ENCODE peak calls at places on chromosomes 5 and 9, in five cellular contexts. G is upper lobe of left lung, T is Panc1, W is K562, M is HepG2. J is an unnamed sample.

GRCh38 chr9:95102001-95102433 is 215.5 kb downstream of the FANCC start:
- ATAC-seq in W (no peak), T (no peak), M (no peak), G (no peak), J (no peak)

GRCh38 chr5:150658699-150659265 is 2.3 kb upstream of the MYOZ3 start:
- ATAC-seq in M (peak; percentile 30), G (no peak), T (peak; percentile 18), W (no peak), J (no peak)

GRCh38 chr5:76113103-76113502 is 29.9 kb downstream of the SV2C start:
- ATAC-seq in T (no peak), W (no peak), M (no peak), G (no peak), J (no peak)

GRCh38 chr9:13478637-13479036 is 199.1 kb upstream of the MPDZ start:
- ATAC-seq in M (no peak), T (no peak), G (no peak), W (no peak), J (no peak)

GRCh38 chr9:121434946-121435345 is 64.7 kb downstream of the GGTA1 start:
- ATAC-seq in M (no peak), T (no peak), G (no peak), W (no peak), J (no peak)

GRCh38 chr5:65758546-65759144 is 36.6 kb downstream of the NLN start:
- ATAC-seq in T (no peak), W (no peak), M (no peak), G (no peak), J (no peak)

GRCh38 chr9:35490155-35490909 is 421 bp downstream of the RUSC2 start:
- ATAC-seq in W (peak; percentile 20), T (peak; percentile 83), G (peak; percentile 46), M (peak; percentile 34), J (peak; percentile 37)

GRCh38 chr9:131067625-131068024 is 28.7 kb upstream of the AIF1L start:
- ATAC-seq in T (peak; percentile 12), M (peak; percentile 34), W (peak; percentile 23), G (no peak), J (no peak)

GRCh38 chr9:2181794-2182193 is 166.6 kb downstream of the SMARCA2 start:
- ATAC-seq in T (no peak), W (peak; percentile 64), M (peak; percentile 86), G (no peak), J (no peak)

GRCh38 chr5:122835681-122836080 is 9.7 kb upstream of the SNX24 start:
- ATAC-seq in T (no peak), M (peak; percentile 48), G (no peak), W (peak; percentile 47), J (no peak)

GRCh38 chr5:55731848-55732247 is 6.0 kb upstream of the DDX4 start:
- ATAC-seq in M (no peak), T (no peak), W (no peak), G (no peak), J (no peak)

GRCh38 chr5:120093178-120093577 is 370.9 kb upstream of the PRR16 start:
- ATAC-seq in G (no peak), M (no peak), T (no peak), W (no peak), J (no peak)

GRCh38 chr5:79186021-79186420 is 49.9 kb upstream of the JMY start:
- ATAC-seq in M (no peak), W (no peak), G (no peak), T (no peak), J (peak; percentile 56)

GRCh38 chr9:126146254-126147145 is 180.1 kb upstream of the MVB12B start:
- ATAC-seq in M (peak; percentile 79), T (peak; percentile 77), G (peak; percentile 52), W (peak; percentile 83), J (peak; percentile 43)

GRCh38 chr9:121557581-121558422 is 58.2 kb upstream of the GGTA1 start:
- ATAC-seq in G (peak; percentile 83), M (no peak), W (peak; percentile 65), T (peak; percentile 49), J (peak; percentile 83)

GRCh38 chr9:112921549-112921948 is 30.9 kb upstream of the SLC46A2 start:
- ATAC-seq in W (peak; percentile 85), T (peak; percentile 74), G (no peak), M (peak; percentile 76), J (no peak)

GRCh38 chr5:74232281-74232680 is 408.2 kb downstream of the ENC1 start:
- ATAC-seq in G (no peak), W (no peak), T (no peak), M (no peak), J (no peak)

GRCh38 chr5:107426209-107426608 is 244.5 kb downstream of the EFNA5 start:
- ATAC-seq in G (no peak), T (peak; percentile 65), M (no peak), W (no peak), J (no peak)

GRCh38 chr9:87533291-87533690 is 35.6 kb downstream of the DAPK1 start:
- ATAC-seq in M (no peak), G (no peak), T (no peak), W (no peak), J (no peak)

GRCh38 chr5:124538196-124538595 is 208.2 kb downstream of the ZNF608 start:
- ATAC-seq in G (no peak), T (no peak), M (no peak), W (no peak), J (no peak)

GRCh38 chr9:121556580-121556979 is 56.9 kb upstream of the GGTA1 start:
- ATAC-seq in M (no peak), G (no peak), T (no peak), W (no peak), J (peak; percentile 35)

GRCh38 chr5:96256795-96257470 is 176.1 kb downstream of the PCSK1 start:
- ATAC-seq in G (no peak), W (peak; percentile 64), M (no peak), T (no peak), J (no peak)

GRCh38 chr9:111066427-111066826 is 28.2 kb upstream of the LPAR1 start:
- ATAC-seq in M (no peak), G (no peak), W (no peak), T (no peak), J (no peak)

GRCh38 chr9:116928884-116929283 is 241.8 kb downstream of the TRIM32 start:
- ATAC-seq in W (no peak), M (no peak), G (no peak), T (no peak), J (no peak)

DNA sequence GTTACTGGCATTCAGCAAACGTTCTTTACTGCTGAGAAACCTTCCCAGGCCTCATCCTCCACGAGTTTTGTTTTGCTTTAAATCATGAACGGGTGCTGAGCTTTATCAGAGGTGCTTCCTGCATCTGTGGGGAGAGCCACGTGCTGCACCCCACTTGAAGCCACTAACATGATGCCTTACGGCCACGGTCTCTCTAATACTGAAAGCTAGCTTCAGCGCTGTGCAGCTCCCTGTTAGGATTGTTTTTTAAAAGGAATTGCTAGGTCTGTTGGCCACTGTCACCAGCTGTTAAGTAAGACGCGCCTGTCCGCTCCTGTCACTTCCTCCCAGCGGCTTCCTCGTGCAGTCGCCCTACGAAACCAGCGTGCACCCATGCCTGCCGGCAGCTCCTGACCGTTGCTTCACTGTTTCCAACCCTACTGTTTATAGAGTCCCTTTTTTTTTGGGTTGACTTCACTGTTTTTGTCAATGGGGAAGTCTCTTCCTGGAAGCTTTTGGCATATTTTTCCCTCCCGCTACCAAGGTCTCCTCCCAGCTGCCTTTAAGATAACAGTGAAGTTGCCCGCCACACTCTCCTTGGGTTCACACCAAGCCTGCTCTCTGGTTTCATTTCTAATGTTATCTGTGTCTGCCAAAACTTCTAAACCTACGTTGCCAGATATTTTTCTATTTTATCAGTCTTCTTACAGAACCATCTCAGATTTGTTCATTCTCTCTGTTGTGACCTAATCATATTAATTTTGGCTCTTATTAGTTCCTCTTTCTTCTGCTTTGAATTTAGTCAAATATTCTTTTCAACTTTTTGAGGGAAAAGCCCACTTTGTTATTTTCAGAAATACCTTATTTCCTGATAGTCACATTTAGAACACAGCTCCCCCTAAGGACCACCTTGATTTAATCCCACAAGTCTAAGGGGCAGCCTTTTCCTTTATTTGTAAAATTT is 20.2 kb downstream of the LPCAT1 start:
- ATAC-seq in T (no peak), M (no peak), G (no peak), W (peak; percentile 49), J (peak; percentile 20)
- TF ChIP-seq POLR2AphosphoS5 in T (no peak), M (no peak), G (peak; percentile 43), W (no peak), J (no peak)

GRCh38 chr5:180251887-180252286 is 40.0 kb downstream of the MAPK9 start:
- ATAC-seq in W (no peak), G (no peak), T (no peak), M (no peak), J (no peak)
- H3K9me3 ChIP-seq in W (peaks cover 2% of the 10 kb centered on the region), G (peaks cover 98% of the 10 kb centered on the region), T (peaks cover 49% of the 10 kb centered on the region), M (peaks cover 47% of the 10 kb centered on the region), J (peaks cover 5% of the 10 kb centered on the region)

GRCh38 chr5:98497391-98497790 is 276.1 kb upstream of the RGMB start:
- ATAC-seq in M (no peak), T (no peak), W (no peak), G (no peak), J (no peak)

GRCh38 chr5:98490348-98490747 is 283.1 kb upstream of the RGMB start:
- ATAC-seq in W (no peak), T (no peak), M (no peak), G (no peak), J (no peak)

GRCh38 chr5:98498028-98498427 is 275.4 kb upstream of the RGMB start:
- ATAC-seq in G (no peak), M (no peak), T (no peak), W (no peak), J (no peak)

GRCh38 chr5:98489021-98489420 is 284.4 kb upstream of the RGMB start:
- ATAC-seq in G (no peak), W (no peak), M (no peak), T (no peak), J (no peak)

DNA sequence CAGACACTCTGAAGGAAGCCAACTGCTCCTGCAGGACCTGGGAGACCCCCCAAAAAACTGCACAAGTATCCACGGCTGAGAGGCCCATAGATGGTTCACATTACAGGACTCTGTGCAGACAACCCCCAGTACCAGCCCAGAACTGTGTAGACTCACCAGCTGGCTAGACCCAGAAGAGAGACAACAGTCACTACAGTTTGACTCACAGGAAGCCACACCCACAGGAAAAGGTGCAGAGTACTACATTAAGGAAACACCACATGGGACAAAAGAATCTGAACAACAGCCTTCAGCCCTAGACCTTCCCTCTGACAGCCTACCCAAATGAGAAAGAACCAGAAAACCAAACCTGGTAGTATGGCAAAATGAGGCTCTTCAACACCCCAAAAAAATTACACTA is 281.2 kb upstream of the RGMB start:
- ATAC-seq in T (no peak), G (no peak), M (no peak), W (no peak), J (no peak)
- TF ChIP-seq POLR2AphosphoS5 in T (no peak), G (no peak), M (no peak), W (no peak), J (no peak)

GRCh38 chr5:85479849-85480248 is 1095.2 kb upstream of the EDIL3 start:
- ATAC-seq in M (no peak), G (no peak), W (no peak), T (no peak), J (no peak)

GRCh38 chr5:85488295-85488694 is 1103.6 kb upstream of the EDIL3 start:
- ATAC-seq in T (no peak), W (no peak), G (no peak), M (no peak), J (no peak)

DNA sequence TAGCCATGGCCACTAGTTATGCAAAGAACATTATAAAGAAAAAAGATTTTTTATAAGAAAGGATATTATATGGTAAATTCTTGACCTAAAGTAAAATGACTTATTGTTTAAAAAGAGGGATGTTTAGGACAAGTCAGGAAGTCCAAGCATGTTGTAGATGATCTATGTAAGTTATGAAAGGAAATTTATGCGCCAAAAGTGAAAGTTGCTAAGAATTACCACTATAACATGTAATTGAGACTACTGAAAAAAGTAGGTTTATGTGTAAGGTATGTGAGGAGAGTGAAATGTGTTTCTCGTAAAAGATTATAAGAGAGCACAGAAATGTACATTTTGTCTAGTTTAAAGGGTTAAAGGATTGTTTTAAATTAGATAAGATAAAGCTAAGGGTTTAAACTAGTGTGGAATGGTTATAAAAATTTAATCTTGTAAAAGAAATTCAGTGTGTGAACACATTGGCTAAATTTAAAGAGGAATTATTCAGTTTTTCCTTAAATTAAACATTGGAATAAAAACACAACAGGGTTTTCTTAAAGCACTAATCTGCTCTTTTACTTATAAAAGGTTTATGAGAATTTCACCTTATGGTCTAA is 1100.4 kb upstream of the EDIL3 start:
- ATAC-seq in M (no peak), T (no peak), W (no peak), G (no peak), J (no peak)
- H3K9me3 ChIP-seq in M (peaks cover 76% of the 10 kb centered on the region), T (peaks cover 24% of the 10 kb centered on the region), W (no peaks in the 10 kb centered on the region), G (no peaks in the 10 kb centered on the region), J (no peaks in the 10 kb centered on the region)